ENCODE peak calls at places on chromosomes 3 and 15, in seven cellular contexts. G is psoas muscle, Z is brain microvascular endothelial cell, O is LoVo, J is neural crest cell, B is adrenal gland, N is AG08396. A is an unnamed sample.

GRCh38 chr15:100385300-100385699 is 43.5 kb upstream of the ADAMTS17 start:
- DNase-seq in O (no peak), Z (no peak), B (no peak), J (no peak), G (no peak), N (no peak), A (no peak)

GRCh38 chr3:81974754-81975153 is 213.3 kb upstream of the GBE1 start:
- DNase-seq in B (no peak), Z (no peak), J (no peak), N (no peak), G (no peak), O (no peak), A (no peak)

GRCh38 chr15:49122541-49123062 is 32.8 kb downstream of the COPS2 start:
- DNase-seq in J (no peak), B (no peak), O (no peak), N (no peak), Z (no peak), G (no peak), A (no peak)

GRCh38 chr3:52473031-52473430 is 17.6 kb downstream of the NISCH start:
- DNase-seq in O (no peak), B (no peak), Z (no peak), J (no peak), N (no peak), G (no peak), A (no peak)

GRCh38 chr3:40387001-40387894 is at the start of gene ENTPD3:
- DNase-seq in Z (no peak), O (peak; percentile 3), N (peak; percentile 22), J (no peak), G (no peak), B (no peak), A (no peak)

GRCh38 chr3:27728195-27729087 is 6.3 kb upstream of the EOMES start:
- DNase-seq in N (no peak), G (no peak), Z (no peak), B (no peak), J (no peak), O (no peak), A (no peak)

GRCh38 chr15:83275412-83275811 is 9.1 kb downstream of the BNC1 start:
- DNase-seq in Z (no peak), O (no peak), B (no peak), G (no peak), J (no peak), N (peak; percentile 21), A (no peak)

GRCh38 chr3:130961458-130961857 is 65.2 kb downstream of the ASTE1 start:
- DNase-seq in N (no peak), O (no peak), Z (no peak), J (no peak), B (no peak), G (no peak), A (no peak)

GRCh38 chr3:47961815-47962606 is 54.2 kb downstream of the MAP4 start:
- DNase-seq in B (peak; percentile 17), Z (no peak), N (no peak), O (no peak), J (no peak), G (no peak), A (no peak)

GRCh38 chr3:179421500-179421899 is 29.8 kb downstream of the GNB4 start:
- DNase-seq in N (peak; percentile 31), G (no peak), J (no peak), O (no peak), B (no peak), Z (peak; percentile 22), A (no peak)

GRCh38 chr3:48716508-48716981 is 476 bp downstream of the IP6K2 start:
- DNase-seq in B (no peak), G (no peak), J (peak; percentile 8), Z (no peak), N (no peak), O (peak; percentile 29), A (no peak)

GRCh38 chr3:21778715-21779114 is 27.7 kb upstream of the ZNF385D start:
- DNase-seq in Z (no peak), O (no peak), N (no peak), B (no peak), J (no peak), G (no peak), A (no peak)

GRCh38 chr15:101615986-101616848 is 36.0 kb downstream of the TM2D3 start:
- DNase-seq in B (peak; percentile 82), Z (peak; percentile 49), N (peak; percentile 74), J (peak; percentile 35), O (peak; percentile 77), G (peak; percentile 86), A (peak; percentile 52)

GRCh38 chr3:96863129-96863740 is 48.8 kb downstream of the EPHA6 start:
- DNase-seq in G (no peak), O (peak; percentile 54), N (peak; percentile 1), Z (peak; percentile 3), B (peak; percentile 16), J (peak; percentile 19), A (no peak)

GRCh38 chr3:183503738-183504137 is 51.8 kb downstream of the KLHL6 start:
- DNase-seq in B (no peak), G (no peak), Z (no peak), J (no peak), N (no peak), O (no peak), A (no peak)

GRCh38 chr3:127132876-127133275 is 60.1 kb upstream of the PRR23E start:
- DNase-seq in O (no peak), J (no peak), Z (no peak), N (no peak), G (no peak), B (no peak), A (no peak)

GRCh38 chr3:179840985-179841384 is 188.1 kb downstream of the USP13 start:
- DNase-seq in J (no peak), B (no peak), O (peak; percentile 19), N (peak; percentile 24), G (no peak), Z (peak; percentile 66), A (peak; percentile 4)

GRCh38 chr3:161890147-161890625 is 393.6 kb downstream of the OTOL1 start:
- DNase-seq in B (peak; percentile 13), J (no peak), Z (peak; percentile 100), G (no peak), O (peak; percentile 58), N (peak; percentile 48), A (peak; percentile 99)

GRCh38 chr3:155859859-155860258 is 5.6 kb upstream of the SLC33A1 start:
- DNase-seq in N (no peak), J (no peak), Z (no peak), B (no peak), O (peak; percentile 26), G (no peak), A (no peak)

GRCh38 chr3:127458698-127459097 is 131.8 kb downstream of the TPRA1 start:
- DNase-seq in Z (no peak), B (no peak), O (no peak), N (no peak), J (peak; percentile 92), G (peak; percentile 39), A (no peak)

GRCh38 chr3:29410200-29410599 is 129.3 kb downstream of the RBMS3 start:
- DNase-seq in G (no peak), Z (no peak), N (no peak), J (no peak), B (no peak), O (no peak), A (no peak)

GRCh38 chr3:128269131-128269775 is 116.0 kb downstream of the EEFSEC start:
- DNase-seq in N (no peak), G (no peak), J (no peak), Z (no peak), B (no peak), O (no peak), A (no peak)